ENCODE peak calls at places on chromosomes 11 and 22, in four cellular contexts. T is HCT116, K is K562, L is H1. H is an unnamed sample.

GRCh38 chr11:128767518-128767917 is 73.6 kb downstream of the FLI1 start:
- DNase-seq in T (no peak), K (no peak), L (no peak), H (no peak)

GRCh38 chr11:1049071-1049405 is 12.5 kb upstream of the MUC6 start:
- DNase-seq in T (no peak), K (no peak), L (no peak), H (no peak)

GRCh38 chr11:72321381-72321996 is 77.5 kb upstream of the PHOX2A start:
- DNase-seq in T (no peak), K (peak), L (no peak), H (peak)

GRCh38 chr11:125075900-125076317 is 12.8 kb downstream of the SLC37A2 start:
- DNase-seq in T (no peak), K (peak), L (peak), H (no peak)

GRCh38 chr11:32434116-32434386 is 1.3 kb downstream of the WT1 start:
- DNase-seq in T (no peak), K (no peak), L (no peak), H (no peak)

GRCh38 chr11:34105957-34106504 is 602 bp downstream of the NAT10 start:
- DNase-seq in T (no peak), K (peak), L (no peak), H (peak)

GRCh38 chr22:29480512-29481264 is 670 bp downstream of the NEFH start:
- DNase-seq in T (no peak), K (peak), L (peak), H (no peak)

GRCh38 chr22:23183107-23183698 is 2.9 kb downstream of the BCR start:
- DNase-seq in T (no peak), K (peak), L (peak), H (peak)

GRCh38 chr22:45336971-45337431 is 27.3 kb downstream of the FAM118A start:
- DNase-seq in T (no peak), K (no peak), L (no peak), H (no peak)

GRCh38 chr11:64448599-64449380 is 89.8 kb downstream of the RPS6KA4 start:
- DNase-seq in T (peak), K (peak), L (peak), H (peak)

GRCh38 chr11:75159081-75159953 is 8.4 kb downstream of the SLCO2B1 start:
- DNase-seq in T (no peak), K (no peak), L (no peak), H (peak)

GRCh38 chr11:57487920-57488319 is 27.6 kb downstream of the SLC43A1 start:
- DNase-seq in T (no peak), K (no peak), L (no peak), H (no peak)
- TF ChIP-seq FOSL1 in T (no peak), K (no peak), L (no peak), H (no peak)

DNA sequence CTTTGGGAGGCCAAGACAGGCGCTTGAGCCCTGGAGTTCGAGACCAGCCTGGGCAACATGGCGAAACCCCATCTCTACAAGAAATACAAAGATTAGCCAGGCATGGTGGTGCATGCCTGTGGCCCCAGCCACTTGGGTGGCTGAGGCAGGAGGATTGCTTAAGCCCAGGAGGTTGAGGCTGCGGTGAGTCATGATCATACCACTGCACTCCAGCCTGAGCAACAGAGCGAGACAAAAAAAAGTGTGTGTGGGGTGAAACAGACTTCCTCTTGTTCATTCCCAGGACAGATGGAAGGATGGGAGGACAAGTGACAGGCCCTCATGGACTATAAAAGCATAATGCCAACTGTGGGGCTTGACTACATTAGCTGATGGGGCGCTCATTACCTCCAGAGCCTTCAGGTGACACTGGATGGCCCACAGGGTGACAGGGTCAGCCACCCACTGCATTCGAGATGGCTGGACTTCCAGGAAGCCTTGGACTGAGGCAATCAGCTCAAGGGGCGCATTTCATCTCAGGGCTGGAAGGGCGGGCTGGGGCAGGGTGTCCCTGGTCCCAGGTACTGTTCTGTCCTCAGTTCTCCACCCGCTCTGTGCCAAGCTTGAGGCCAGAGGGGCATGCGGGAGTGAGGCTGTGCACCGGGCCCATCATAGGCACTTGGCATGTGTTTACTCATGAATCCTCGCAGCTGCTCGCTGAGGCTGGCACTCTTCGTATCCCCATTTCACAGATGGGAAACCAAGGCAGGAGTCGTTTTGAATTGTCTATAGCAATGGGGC is 12.5 kb downstream of the NPTXR start:
- DNase-seq in T (no peak), K (no peak), L (no peak), H (no peak)
- TF ChIP-seq FOSL1 in T (no peak), K (peak), L (no peak), H (no peak)

GRCh38 chr11:113977701-113978100 is 2.8 kb downstream of the HTR3A start:
- DNase-seq in T (no peak), K (no peak), L (no peak), H (no peak)

GRCh38 chr11:113979427-113979826 is 4.5 kb downstream of the HTR3A start:
- DNase-seq in T (no peak), K (no peak), L (no peak), H (no peak)

GRCh38 chr11:113971506-113972195 is 3.3 kb upstream of the HTR3A start:
- DNase-seq in T (no peak), K (no peak), L (no peak), H (no peak)

GRCh38 chr11:113977071-113977490 is 2.2 kb downstream of the HTR3A start:
- DNase-seq in T (no peak), K (no peak), L (no peak), H (no peak)

DNA sequence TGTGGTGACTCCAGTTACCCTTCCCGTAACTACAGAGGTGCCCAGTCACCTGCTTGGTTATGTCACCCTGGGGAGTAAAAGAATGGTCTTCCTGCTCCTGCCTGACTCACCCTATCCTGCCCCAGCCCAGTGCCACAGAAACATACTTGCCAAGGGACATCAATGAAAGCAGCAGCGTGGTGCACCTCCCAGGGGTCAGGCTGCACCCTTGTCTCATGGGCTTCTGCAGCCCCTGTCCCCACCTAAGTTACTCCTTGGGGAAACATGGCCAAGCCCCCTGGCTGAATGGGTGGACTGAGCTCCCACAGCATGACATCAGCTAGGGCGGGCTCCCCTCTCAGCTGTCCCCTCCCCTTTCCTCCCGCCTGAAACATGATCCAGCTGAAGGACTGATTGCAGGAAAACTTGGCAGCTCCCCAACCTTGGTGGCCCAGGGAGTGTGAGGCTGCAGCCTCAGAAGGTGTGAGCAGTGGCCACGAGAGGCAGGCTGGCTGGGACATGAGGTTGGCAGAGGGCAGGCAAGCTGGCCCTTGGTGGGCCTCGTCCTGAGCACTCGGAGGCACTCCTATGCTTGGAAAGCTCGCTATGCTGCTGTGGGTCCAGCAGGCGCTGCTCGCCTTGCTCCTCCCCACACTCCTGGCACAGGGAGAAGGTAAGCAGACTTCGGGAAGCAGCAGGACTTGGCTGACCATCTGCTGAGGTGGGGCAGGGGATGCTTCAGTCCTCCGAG is at the start of gene HTR3A:
- DNase-seq in T (peak), K (peak), L (peak), H (peak)
- TF ChIP-seq FOSL1 in T (peak), K (no peak), L (no peak), H (no peak)

GRCh38 chr22:21446827-21447690 is 20.1 kb upstream of the TMEM191C start:
- DNase-seq in T (no peak), K (no peak), L (peak), H (no peak)
- TF ChIP-seq FOSL1 in T (no peak), K (no peak), L (no peak), H (no peak)

DNA sequence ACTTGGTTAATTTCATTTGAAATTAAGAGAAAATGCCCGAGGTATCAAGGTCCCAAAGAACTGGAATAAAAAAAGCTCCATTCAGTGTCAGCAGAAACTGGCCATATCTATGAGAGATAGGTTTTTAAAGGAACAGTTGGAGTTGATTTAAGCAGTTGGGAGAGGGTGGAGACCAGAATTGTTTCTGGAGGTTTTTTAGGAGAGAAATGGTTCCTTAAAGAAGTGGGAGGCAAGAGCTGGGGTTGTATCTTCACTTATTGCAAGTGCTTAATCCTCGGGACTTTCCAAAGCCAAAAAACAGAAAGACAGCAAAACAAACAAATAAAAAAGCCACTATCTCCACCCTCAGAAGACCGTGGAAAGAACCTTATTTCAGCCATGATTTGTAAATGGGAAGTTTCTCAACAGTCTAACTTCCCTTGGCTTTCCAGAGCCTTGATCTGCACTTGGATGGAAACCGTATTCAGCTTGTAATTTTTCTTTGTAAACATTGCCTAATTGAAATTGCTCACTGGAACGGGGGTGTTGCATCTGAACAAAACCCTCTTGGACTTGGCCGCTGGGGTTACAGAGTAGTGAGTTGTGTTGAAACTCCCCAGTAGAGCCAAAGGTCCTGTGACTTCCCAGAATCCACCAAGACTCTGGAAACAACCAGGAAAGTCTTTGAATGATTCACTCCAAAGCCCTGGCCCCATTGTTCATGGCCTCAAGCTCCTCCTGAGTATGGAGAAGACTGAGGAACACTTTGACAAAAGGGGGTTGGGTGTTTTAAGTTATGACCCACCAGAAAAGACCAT is 115.6 kb downstream of the SLC1A2 start:
- DNase-seq in T (no peak), K (no peak), L (no peak), H (peak)
- TF ChIP-seq FOSL1 in T (no peak), K (no peak), L (no peak), H (no peak)

DNA sequence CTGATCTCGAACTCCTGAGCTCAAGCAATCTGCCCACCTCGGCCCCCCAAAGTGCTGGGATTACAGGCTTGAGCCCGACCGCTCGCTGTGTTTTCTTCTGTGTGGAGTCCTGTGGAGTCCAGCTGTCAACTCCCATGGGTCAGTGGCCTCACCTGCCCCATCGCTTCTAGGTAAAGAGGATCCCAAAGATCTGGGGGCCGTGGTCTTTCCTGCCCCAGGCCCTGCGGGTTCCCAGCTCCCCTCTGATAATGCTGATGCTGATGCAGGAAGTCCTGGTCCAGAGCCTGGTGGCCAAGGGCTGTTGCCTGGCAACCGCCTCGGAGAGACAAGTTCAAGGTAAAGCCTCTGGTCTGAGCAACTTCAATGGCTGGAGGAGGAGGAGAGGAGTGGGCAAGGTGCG is 9.6 kb downstream of the SSTR3 start:
- DNase-seq in T (no peak), K (no peak), L (no peak), H (no peak)
- TF ChIP-seq FOSL1 in T (no peak), K (no peak), L (no peak), H (no peak)